ENCODE peak calls at places on chromosomes 5 and 9, in ten cellular contexts. One of them, this sample, is unnamed.

GRCh38 chr5:147276497-147276896 is 41.7 kb downstream of the STK32A start:
- DNase-seq in prostate gland: no peak
- DNase-seq in colonic mucosa: no peak
- DNase-seq in GM23248: no peak
- DNase-seq in gastrocnemius medialis: no peak
- DNase-seq in mammary epithelial cell: no peak
- DNase-seq in heart left ventricle: no peak
- DNase-seq in CD8-positive, alpha-beta T cell: no peak
- DNase-seq in HCT116: no peak
- DNase-seq in aorta: no peak
- DNase-seq in this sample: no peak

GRCh38 chr9:34623386-34624235 is 3.3 kb upstream of the DCTN3 start:
- DNase-seq in prostate gland: no peak
- DNase-seq in colonic mucosa: no peak
- DNase-seq in GM23248: no peak
- DNase-seq in gastrocnemius medialis: no peak
- DNase-seq in mammary epithelial cell: no peak
- DNase-seq in heart left ventricle: no peak
- DNase-seq in CD8-positive, alpha-beta T cell: no peak
- DNase-seq in HCT116: no peak
- DNase-seq in aorta: no peak
- DNase-seq in this sample: no peak

GRCh38 chr5:117455236-117456233 is 880.9 kb upstream of the SEMA6A start:
- DNase-seq in prostate gland: no peak
- DNase-seq in colonic mucosa: peak; percentile 60
- DNase-seq in GM23248: no peak
- DNase-seq in gastrocnemius medialis: no peak
- DNase-seq in mammary epithelial cell: peak; percentile 5
- DNase-seq in heart left ventricle: no peak
- DNase-seq in CD8-positive, alpha-beta T cell: no peak
- DNase-seq in HCT116: peak; percentile 23
- DNase-seq in aorta: no peak
- DNase-seq in this sample: peak; percentile 61

GRCh38 chr9:90593646-90594045 is 49.0 kb downstream of the DIRAS2 start:
- DNase-seq in prostate gland: no peak
- DNase-seq in colonic mucosa: no peak
- DNase-seq in GM23248: no peak
- DNase-seq in gastrocnemius medialis: no peak
- DNase-seq in mammary epithelial cell: no peak
- DNase-seq in heart left ventricle: no peak
- DNase-seq in CD8-positive, alpha-beta T cell: no peak
- DNase-seq in HCT116: no peak
- DNase-seq in aorta: no peak
- DNase-seq in this sample: no peak

GRCh38 chr9:124306098-124306735 is 48.5 kb downstream of the NEK6 start:
- DNase-seq in prostate gland: no peak
- DNase-seq in colonic mucosa: no peak
- DNase-seq in GM23248: peak; percentile 96
- DNase-seq in gastrocnemius medialis: no peak
- DNase-seq in mammary epithelial cell: peak; percentile 68
- DNase-seq in heart left ventricle: no peak
- DNase-seq in CD8-positive, alpha-beta T cell: no peak
- DNase-seq in HCT116: peak; percentile 54
- DNase-seq in aorta: no peak
- DNase-seq in this sample: no peak

GRCh38 chr5:40404613-40405012 is 275.1 kb upstream of the PTGER4 start:
- DNase-seq in prostate gland: no peak
- DNase-seq in colonic mucosa: no peak
- DNase-seq in GM23248: no peak
- DNase-seq in gastrocnemius medialis: no peak
- DNase-seq in mammary epithelial cell: no peak
- DNase-seq in heart left ventricle: no peak
- DNase-seq in CD8-positive, alpha-beta T cell: no peak
- DNase-seq in HCT116: no peak
- DNase-seq in aorta: no peak
- DNase-seq in this sample: no peak

GRCh38 chr9:93207326-93207814 is 23.4 kb downstream of the WNK2 start:
- DNase-seq in prostate gland: no peak
- DNase-seq in colonic mucosa: no peak
- DNase-seq in GM23248: peak; percentile 82
- DNase-seq in gastrocnemius medialis: peak; percentile 78
- DNase-seq in mammary epithelial cell: no peak
- DNase-seq in heart left ventricle: peak; percentile 68
- DNase-seq in CD8-positive, alpha-beta T cell: no peak
- DNase-seq in HCT116: no peak
- DNase-seq in aorta: peak; percentile 86
- DNase-seq in this sample: peak; percentile 35

GRCh38 chr5:173968154-173968553 is 20.8 kb upstream of the C5orf47 start:
- DNase-seq in prostate gland: no peak
- DNase-seq in colonic mucosa: no peak
- DNase-seq in GM23248: no peak
- DNase-seq in gastrocnemius medialis: no peak
- DNase-seq in mammary epithelial cell: no peak
- DNase-seq in heart left ventricle: no peak
- DNase-seq in CD8-positive, alpha-beta T cell: no peak
- DNase-seq in HCT116: no peak
- DNase-seq in aorta: no peak
- DNase-seq in this sample: no peak

GRCh38 chr5:39608024-39608423 is 183.2 kb upstream of the DAB2 start:
- DNase-seq in prostate gland: no peak
- DNase-seq in colonic mucosa: no peak
- DNase-seq in GM23248: peak; percentile 17
- DNase-seq in gastrocnemius medialis: no peak
- DNase-seq in mammary epithelial cell: no peak
- DNase-seq in heart left ventricle: no peak
- DNase-seq in CD8-positive, alpha-beta T cell: no peak
- DNase-seq in HCT116: no peak
- DNase-seq in aorta: no peak
- DNase-seq in this sample: no peak

GRCh38 chr5:79143684-79144379 is 32.2 kb downstream of the BHMT start:
- DNase-seq in prostate gland: no peak
- DNase-seq in colonic mucosa: no peak
- DNase-seq in GM23248: peak; percentile 43
- DNase-seq in gastrocnemius medialis: no peak
- DNase-seq in mammary epithelial cell: peak; percentile 78
- DNase-seq in heart left ventricle: no peak
- DNase-seq in CD8-positive, alpha-beta T cell: no peak
- DNase-seq in HCT116: peak; percentile 66
- DNase-seq in aorta: no peak
- DNase-seq in this sample: no peak

GRCh38 chr5:158880514-158881001 is 219.2 kb downstream of the EBF1 start:
- DNase-seq in prostate gland: no peak
- DNase-seq in colonic mucosa: no peak
- DNase-seq in GM23248: peak; percentile 3
- DNase-seq in gastrocnemius medialis: no peak
- DNase-seq in mammary epithelial cell: no peak
- DNase-seq in heart left ventricle: no peak
- DNase-seq in CD8-positive, alpha-beta T cell: no peak
- DNase-seq in HCT116: no peak
- DNase-seq in aorta: no peak
- DNase-seq in this sample: no peak

GRCh38 chr5:109907751-109908150 is 218.0 kb downstream of the MAN2A1 start:
- DNase-seq in prostate gland: no peak
- DNase-seq in colonic mucosa: no peak
- DNase-seq in GM23248: peak; percentile 79
- DNase-seq in gastrocnemius medialis: no peak
- DNase-seq in mammary epithelial cell: peak; percentile 69
- DNase-seq in heart left ventricle: no peak
- DNase-seq in CD8-positive, alpha-beta T cell: no peak
- DNase-seq in HCT116: no peak
- DNase-seq in aorta: no peak
- DNase-seq in this sample: no peak

GRCh38 chr5:149851211-149851610 is 93.4 kb downstream of the PDE6A start:
- DNase-seq in prostate gland: no peak
- DNase-seq in colonic mucosa: no peak
- DNase-seq in GM23248: no peak
- DNase-seq in gastrocnemius medialis: no peak
- DNase-seq in mammary epithelial cell: no peak
- DNase-seq in heart left ventricle: no peak
- DNase-seq in CD8-positive, alpha-beta T cell: no peak
- DNase-seq in HCT116: no peak
- DNase-seq in aorta: no peak
- DNase-seq in this sample: no peak

GRCh38 chr5:37737326-37738056 is 102.3 kb downstream of the GDNF start:
- DNase-seq in prostate gland: no peak
- DNase-seq in colonic mucosa: no peak
- DNase-seq in GM23248: no peak
- DNase-seq in gastrocnemius medialis: no peak
- DNase-seq in mammary epithelial cell: no peak
- DNase-seq in heart left ventricle: no peak
- DNase-seq in CD8-positive, alpha-beta T cell: no peak
- DNase-seq in HCT116: no peak
- DNase-seq in aorta: no peak
- DNase-seq in this sample: no peak

GRCh38 chr9:128917151-128917849 is 3.5 kb upstream of the PHYHD1 start:
- DNase-seq in prostate gland: peak; percentile 89
- DNase-seq in colonic mucosa: peak; percentile 72
- DNase-seq in GM23248: peak; percentile 82
- DNase-seq in gastrocnemius medialis: peak; percentile 81
- DNase-seq in mammary epithelial cell: no peak
- DNase-seq in heart left ventricle: peak; percentile 78
- DNase-seq in CD8-positive, alpha-beta T cell: no peak
- DNase-seq in HCT116: no peak
- DNase-seq in aorta: peak; percentile 93
- DNase-seq in this sample: peak; percentile 94

GRCh38 chr5:14444988-14445387 is 136.6 kb upstream of the OTULINL start:
- DNase-seq in prostate gland: no peak
- DNase-seq in colonic mucosa: peak; percentile 57
- DNase-seq in GM23248: peak; percentile 77
- DNase-seq in gastrocnemius medialis: no peak
- DNase-seq in mammary epithelial cell: peak; percentile 36
- DNase-seq in heart left ventricle: no peak
- DNase-seq in CD8-positive, alpha-beta T cell: no peak
- DNase-seq in HCT116: no peak
- DNase-seq in aorta: no peak
- DNase-seq in this sample: no peak

GRCh38 chr9:82080265-82080664 is 91.7 kb downstream of the SPATA31D1 start:
- DNase-seq in prostate gland: no peak
- DNase-seq in colonic mucosa: no peak
- DNase-seq in GM23248: no peak
- DNase-seq in gastrocnemius medialis: no peak
- DNase-seq in mammary epithelial cell: no peak
- DNase-seq in heart left ventricle: no peak
- DNase-seq in CD8-positive, alpha-beta T cell: no peak
- DNase-seq in HCT116: no peak
- DNase-seq in aorta: no peak
- DNase-seq in this sample: no peak

GRCh38 chr9:83521017-83521810 is 17.0 kb downstream of the FRMD3 start:
- DNase-seq in prostate gland: no peak
- DNase-seq in colonic mucosa: no peak
- DNase-seq in GM23248: no peak
- DNase-seq in gastrocnemius medialis: peak; percentile 43
- DNase-seq in mammary epithelial cell: peak; percentile 19
- DNase-seq in heart left ventricle: no peak
- DNase-seq in CD8-positive, alpha-beta T cell: no peak
- DNase-seq in HCT116: no peak
- DNase-seq in aorta: no peak
- DNase-seq in this sample: no peak

GRCh38 chr9:89534464-89534863 is 36.6 kb upstream of the SEMA4D start:
- DNase-seq in prostate gland: no peak
- DNase-seq in colonic mucosa: no peak
- DNase-seq in GM23248: no peak
- DNase-seq in gastrocnemius medialis: no peak
- DNase-seq in mammary epithelial cell: no peak
- DNase-seq in heart left ventricle: no peak
- DNase-seq in CD8-positive, alpha-beta T cell: no peak
- DNase-seq in HCT116: no peak
- DNase-seq in aorta: no peak
- DNase-seq in this sample: no peak
- H3K4me1 ChIP-seq in prostate gland: no peaks in the 10 kb centered on the region
- H3K4me1 ChIP-seq in colonic mucosa: no peaks in the 10 kb centered on the region
- H3K4me1 ChIP-seq in GM23248: no peaks in the 10 kb centered on the region
- H3K4me1 ChIP-seq in gastrocnemius medialis: no peaks in the 10 kb centered on the region
- H3K4me1 ChIP-seq in mammary epithelial cell: no peaks in the 10 kb centered on the region
- H3K4me1 ChIP-seq in heart left ventricle: no peaks in the 10 kb centered on the region
- H3K4me1 ChIP-seq in CD8-positive, alpha-beta T cell: peaks cover 99% of the 10 kb centered on the region
- H3K4me1 ChIP-seq in HCT116: no peaks in the 10 kb centered on the region
- H3K4me1 ChIP-seq in aorta: no peaks in the 10 kb centered on the region
- H3K4me1 ChIP-seq in this sample: peaks cover 14% of the 10 kb centered on the region

GRCh38 chr9:38003946-38004808 is 64.8 kb downstream of the SHB start:
- DNase-seq in prostate gland: no peak
- DNase-seq in colonic mucosa: no peak
- DNase-seq in GM23248: no peak
- DNase-seq in gastrocnemius medialis: no peak
- DNase-seq in mammary epithelial cell: no peak
- DNase-seq in heart left ventricle: no peak
- DNase-seq in CD8-positive, alpha-beta T cell: no peak
- DNase-seq in HCT116: no peak
- DNase-seq in aorta: peak; percentile 75
- DNase-seq in this sample: no peak
- H3K4me1 ChIP-seq in prostate gland: peaks cover 7% of the 10 kb centered on the region
- H3K4me1 ChIP-seq in colonic mucosa: no peaks in the 10 kb centered on the region
- H3K4me1 ChIP-seq in GM23248: peaks cover 26% of the 10 kb centered on the region
- H3K4me1 ChIP-seq in gastrocnemius medialis: peaks cover 6% of the 10 kb centered on the region
- H3K4me1 ChIP-seq in mammary epithelial cell: peaks cover 51% of the 10 kb centered on the region
- H3K4me1 ChIP-seq in heart left ventricle: peaks cover 45% of the 10 kb centered on the region
- H3K4me1 ChIP-seq in CD8-positive, alpha-beta T cell: peaks cover 11% of the 10 kb centered on the region
- H3K4me1 ChIP-seq in HCT116: peaks cover 81% of the 10 kb centered on the region
- H3K4me1 ChIP-seq in aorta: no peaks in the 10 kb centered on the region
- H3K4me1 ChIP-seq in this sample: peaks cover 20% of the 10 kb centered on the region

GRCh38 chr9:134661299-134661698 is 19.7 kb downstream of the COL5A1 start:
- DNase-seq in prostate gland: no peak
- DNase-seq in colonic mucosa: no peak
- DNase-seq in GM23248: peak; percentile 79
- DNase-seq in gastrocnemius medialis: no peak
- DNase-seq in mammary epithelial cell: no peak
- DNase-seq in heart left ventricle: no peak
- DNase-seq in CD8-positive, alpha-beta T cell: no peak
- DNase-seq in HCT116: no peak
- DNase-seq in aorta: no peak
- DNase-seq in this sample: no peak
- H3K4me1 ChIP-seq in prostate gland: no peaks in the 10 kb centered on the region
- H3K4me1 ChIP-seq in colonic mucosa: no peaks in the 10 kb centered on the region
- H3K4me1 ChIP-seq in GM23248: peaks cover 44% of the 10 kb centered on the region
- H3K4me1 ChIP-seq in gastrocnemius medialis: no peaks in the 10 kb centered on the region
- H3K4me1 ChIP-seq in mammary epithelial cell: no peaks in the 10 kb centered on the region
- H3K4me1 ChIP-seq in heart left ventricle: peaks cover 37% of the 10 kb centered on the region
- H3K4me1 ChIP-seq in CD8-positive, alpha-beta T cell: no peaks in the 10 kb centered on the region
- H3K4me1 ChIP-seq in HCT116: no peaks in the 10 kb centered on the region
- H3K4me1 ChIP-seq in aorta: no peaks in the 10 kb centered on the region
- H3K4me1 ChIP-seq in this sample: no peaks in the 10 kb centered on the region

GRCh38 chr9:131422241-131422792 is 28.4 kb downstream of the PRRC2B start:
- DNase-seq in prostate gland: peak; percentile 82
- DNase-seq in colonic mucosa: no peak
- DNase-seq in GM23248: peak; percentile 26
- DNase-seq in gastrocnemius medialis: peak; percentile 57
- DNase-seq in mammary epithelial cell: peak; percentile 49
- DNase-seq in heart left ventricle: no peak
- DNase-seq in CD8-positive, alpha-beta T cell: no peak
- DNase-seq in HCT116: no peak
- DNase-seq in aorta: peak; percentile 61
- DNase-seq in this sample: peak; percentile 39
- H3K4me1 ChIP-seq in prostate gland: peaks cover 54% of the 10 kb centered on the region
- H3K4me1 ChIP-seq in colonic mucosa: peaks cover 26% of the 10 kb centered on the region
- H3K4me1 ChIP-seq in GM23248: peaks cover 57% of the 10 kb centered on the region
- H3K4me1 ChIP-seq in gastrocnemius medialis: peaks cover 65% of the 10 kb centered on the region
- H3K4me1 ChIP-seq in mammary epithelial cell: peaks cover 53% of the 10 kb centered on the region
- H3K4me1 ChIP-seq in heart left ventricle: peaks cover 69% of the 10 kb centered on the region
- H3K4me1 ChIP-seq in CD8-positive, alpha-beta T cell: peaks cover 75% of the 10 kb centered on the region
- H3K4me1 ChIP-seq in HCT116: peaks cover 31% of the 10 kb centered on the region
- H3K4me1 ChIP-seq in aorta: peaks cover 7% of the 10 kb centered on the region
- H3K4me1 ChIP-seq in this sample: peaks cover 67% of the 10 kb centered on the region